ENCODE peak calls at places on chromosomes 7 and 10, in seven cellular contexts. One of them, this sample, is unnamed.

GRCh38 chr10:18340496-18341051 is 200.3 kb downstream of the CACNB2 start:
- DNase-seq in trophoblast cell: peak
- DNase-seq in neuronal stem cell: no peak
- DNase-seq in mesenchymal stem cell: no peak
- DNase-seq in IMR-90: peak
- DNase-seq in H9: no peak
- DNase-seq in H1: no peak
- DNase-seq in this sample: peak

GRCh38 chr7:73811760-73812168 is 19.0 kb upstream of the CLDN4 start:
- DNase-seq in trophoblast cell: peak
- DNase-seq in neuronal stem cell: no peak
- DNase-seq in mesenchymal stem cell: peak
- DNase-seq in IMR-90: peak
- DNase-seq in H9: peak
- DNase-seq in H1: peak
- DNase-seq in this sample: peak

GRCh38 chr7:36272567-36273269 is 116.9 kb upstream of the ANLN start:
- DNase-seq in trophoblast cell: peak
- DNase-seq in neuronal stem cell: no peak
- DNase-seq in mesenchymal stem cell: peak
- DNase-seq in IMR-90: peak
- DNase-seq in H9: no peak
- DNase-seq in H1: no peak
- DNase-seq in this sample: no peak

GRCh38 chr7:3722396-3722846 is 421.4 kb downstream of the SDK1 start:
- DNase-seq in trophoblast cell: peak
- DNase-seq in neuronal stem cell: peak
- DNase-seq in mesenchymal stem cell: peak
- DNase-seq in IMR-90: peak
- DNase-seq in H9: peak
- DNase-seq in H1: peak
- DNase-seq in this sample: peak

GRCh38 chr7:111459065-111459756 is 103.1 kb downstream of the IMMP2L start:
- DNase-seq in trophoblast cell: no peak
- DNase-seq in neuronal stem cell: no peak
- DNase-seq in mesenchymal stem cell: no peak
- DNase-seq in IMR-90: no peak
- DNase-seq in H9: no peak
- DNase-seq in H1: no peak
- DNase-seq in this sample: no peak

GRCh38 chr7:74453321-74454011 is at the start of gene GTF2IRD1:
- DNase-seq in trophoblast cell: peak
- DNase-seq in neuronal stem cell: peak
- DNase-seq in mesenchymal stem cell: peak
- DNase-seq in IMR-90: peak
- DNase-seq in H9: peak
- DNase-seq in H1: no peak
- DNase-seq in this sample: peak

GRCh38 chr7:8365499-8366110 is 67.8 kb upstream of the NXPH1 start:
- DNase-seq in trophoblast cell: peak
- DNase-seq in neuronal stem cell: peak
- DNase-seq in mesenchymal stem cell: peak
- DNase-seq in IMR-90: no peak
- DNase-seq in H9: no peak
- DNase-seq in H1: no peak
- DNase-seq in this sample: peak

GRCh38 chr7:1811850-1812692 is 142.0 kb downstream of the ELFN1 start:
- DNase-seq in trophoblast cell: no peak
- DNase-seq in neuronal stem cell: peak
- DNase-seq in mesenchymal stem cell: no peak
- DNase-seq in IMR-90: no peak
- DNase-seq in H9: no peak
- DNase-seq in H1: no peak
- DNase-seq in this sample: peak

GRCh38 chr10:87864497-87865059 is 1.2 kb downstream of the PTEN start:
- DNase-seq in trophoblast cell: peak
- DNase-seq in neuronal stem cell: peak
- DNase-seq in mesenchymal stem cell: peak
- DNase-seq in IMR-90: no peak
- DNase-seq in H9: no peak
- DNase-seq in H1: no peak
- DNase-seq in this sample: peak

GRCh38 chr7:71329030-71329668 is 197.2 kb downstream of the GALNT17 start:
- DNase-seq in trophoblast cell: no peak
- DNase-seq in neuronal stem cell: no peak
- DNase-seq in mesenchymal stem cell: no peak
- DNase-seq in IMR-90: no peak
- DNase-seq in H9: no peak
- DNase-seq in H1: no peak
- DNase-seq in this sample: no peak
- H2BK5ac ChIP-seq in trophoblast cell: no peak
- H2BK5ac ChIP-seq in neuronal stem cell: no peak
- H2BK5ac ChIP-seq in mesenchymal stem cell: no peak
- H2BK5ac ChIP-seq in IMR-90: no peak
- H2BK5ac ChIP-seq in H9: no peak
- H2BK5ac ChIP-seq in H1: no peak
- H2BK5ac ChIP-seq in this sample: no peak

GRCh38 chr10:93593749-93594148 is 7.3 kb downstream of the RBP4 start:
- DNase-seq in trophoblast cell: no peak
- DNase-seq in neuronal stem cell: no peak
- DNase-seq in mesenchymal stem cell: no peak
- DNase-seq in IMR-90: no peak
- DNase-seq in H9: no peak
- DNase-seq in H1: no peak
- DNase-seq in this sample: no peak

GRCh38 chr10:93594518-93594917 is 6.5 kb downstream of the RBP4 start:
- DNase-seq in trophoblast cell: no peak
- DNase-seq in neuronal stem cell: no peak
- DNase-seq in mesenchymal stem cell: no peak
- DNase-seq in IMR-90: no peak
- DNase-seq in H9: no peak
- DNase-seq in H1: no peak
- DNase-seq in this sample: no peak

GRCh38 chr10:93596539-93596938 is 4.5 kb downstream of the RBP4 start:
- DNase-seq in trophoblast cell: no peak
- DNase-seq in neuronal stem cell: no peak
- DNase-seq in mesenchymal stem cell: no peak
- DNase-seq in IMR-90: no peak
- DNase-seq in H9: peak
- DNase-seq in H1: no peak
- DNase-seq in this sample: peak

GRCh38 chr10:93597075-93597599 is 3.9 kb downstream of the RBP4 start:
- DNase-seq in trophoblast cell: no peak
- DNase-seq in neuronal stem cell: no peak
- DNase-seq in mesenchymal stem cell: no peak
- DNase-seq in IMR-90: no peak
- DNase-seq in H9: no peak
- DNase-seq in H1: no peak
- DNase-seq in this sample: no peak

DNA sequence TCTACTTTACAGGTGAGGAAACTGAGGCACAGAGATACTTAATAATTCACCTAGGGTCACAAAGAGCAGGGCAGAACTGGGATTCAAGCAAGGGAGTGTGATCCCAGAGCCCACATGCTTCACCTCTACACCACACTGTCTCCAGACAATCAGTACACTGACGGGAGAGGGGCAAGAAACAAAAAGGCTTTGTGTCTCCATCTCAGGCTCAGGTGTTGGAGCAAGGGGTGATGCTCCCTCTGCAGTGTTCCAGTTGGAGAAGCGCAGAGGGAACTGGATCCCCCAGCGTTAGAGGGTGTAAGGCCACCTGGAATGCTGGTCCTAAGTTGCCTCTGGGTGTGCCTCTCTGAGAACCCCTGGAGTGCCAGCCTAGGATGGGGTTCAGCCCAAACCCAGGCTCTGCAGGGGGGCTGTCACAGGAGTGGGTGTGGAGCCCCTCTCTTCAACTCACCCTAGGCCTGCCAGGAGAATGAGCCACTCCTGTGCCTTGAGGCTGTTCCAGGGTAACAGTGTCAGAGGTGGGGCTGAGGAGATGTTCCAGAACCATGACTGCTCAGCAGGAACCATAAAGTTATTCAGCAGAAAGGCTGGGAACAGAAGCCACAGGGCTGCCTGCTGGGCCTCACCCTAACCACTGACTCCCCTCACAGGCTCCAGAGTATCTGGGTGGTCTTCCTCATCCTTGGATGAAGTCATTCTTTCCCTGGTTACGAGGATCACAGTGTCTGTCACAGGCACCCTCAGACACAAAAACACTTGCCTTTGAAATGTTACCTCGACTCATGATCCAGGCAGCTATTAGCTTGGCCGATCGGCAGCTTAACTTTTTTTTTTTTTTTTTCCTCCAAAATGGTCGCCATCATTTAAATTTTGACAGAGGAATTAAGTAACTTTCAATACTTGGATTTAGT is 5.4 kb downstream of the RBP4 start:
- DNase-seq in trophoblast cell: no peak
- DNase-seq in neuronal stem cell: no peak
- DNase-seq in mesenchymal stem cell: no peak
- DNase-seq in IMR-90: no peak
- DNase-seq in H9: no peak
- DNase-seq in H1: no peak
- DNase-seq in this sample: no peak
- H3K23ac ChIP-seq in trophoblast cell: no peak
- H3K23ac ChIP-seq in neuronal stem cell: no peak
- H3K23ac ChIP-seq in mesenchymal stem cell: no peak
- H3K23ac ChIP-seq in IMR-90: no peak
- H3K23ac ChIP-seq in H9: no peak
- H3K23ac ChIP-seq in H1: no peak
- H3K23ac ChIP-seq in this sample: no peak

DNA sequence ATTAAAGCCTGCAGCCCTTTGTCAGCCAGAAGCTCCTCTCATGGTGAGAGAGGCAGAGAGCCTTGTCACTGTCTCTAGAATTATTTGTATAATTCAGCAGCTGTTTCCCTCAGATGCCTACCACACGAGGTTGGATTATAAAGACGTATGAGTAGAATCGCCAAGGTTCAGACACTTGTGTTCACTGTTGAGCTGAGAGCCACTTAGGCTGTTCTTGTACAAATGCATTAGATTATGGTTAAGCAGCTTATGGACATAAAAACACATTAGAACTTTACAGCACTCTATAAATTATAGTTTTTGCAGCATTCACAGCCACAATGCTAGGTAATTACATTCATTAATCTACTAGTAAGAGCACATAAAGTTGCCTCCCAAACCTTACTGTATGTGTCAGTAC is 282.6 kb downstream of the AUTS2 start:
- DNase-seq in trophoblast cell: no peak
- DNase-seq in neuronal stem cell: no peak
- DNase-seq in mesenchymal stem cell: no peak
- DNase-seq in IMR-90: no peak
- DNase-seq in H9: no peak
- DNase-seq in H1: no peak
- DNase-seq in this sample: no peak
- H2BK5ac ChIP-seq in trophoblast cell: no peak
- H2BK5ac ChIP-seq in neuronal stem cell: no peak
- H2BK5ac ChIP-seq in mesenchymal stem cell: no peak
- H2BK5ac ChIP-seq in IMR-90: no peak
- H2BK5ac ChIP-seq in H9: no peak
- H2BK5ac ChIP-seq in H1: no peak
- H2BK5ac ChIP-seq in this sample: no peak

DNA sequence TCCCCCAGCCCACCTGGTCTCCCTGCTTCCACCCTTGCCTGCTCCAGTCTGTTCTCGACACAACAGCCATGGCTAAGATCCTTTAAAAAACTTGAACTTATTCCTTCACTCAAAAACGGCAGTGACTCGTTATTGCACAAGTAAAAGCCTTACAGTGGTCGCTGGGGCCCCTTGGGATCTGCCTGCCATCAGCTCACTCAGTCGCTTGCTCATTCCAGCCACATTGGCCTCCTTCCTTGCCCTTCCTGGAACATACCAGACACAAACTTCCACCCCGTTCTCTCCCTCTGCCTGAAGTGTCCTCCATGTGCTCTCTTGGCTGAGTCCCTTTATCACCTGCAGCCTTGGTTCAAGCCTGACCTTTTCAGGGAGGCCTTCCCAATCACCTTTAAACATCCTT is 4.7 kb downstream of the CCNY start:
- DNase-seq in trophoblast cell: no peak
- DNase-seq in neuronal stem cell: no peak
- DNase-seq in mesenchymal stem cell: peak
- DNase-seq in IMR-90: peak
- DNase-seq in H9: no peak
- DNase-seq in H1: no peak
- DNase-seq in this sample: no peak
- H3K23ac ChIP-seq in trophoblast cell: no peak
- H3K23ac ChIP-seq in neuronal stem cell: no peak
- H3K23ac ChIP-seq in mesenchymal stem cell: peak
- H3K23ac ChIP-seq in IMR-90: peak
- H3K23ac ChIP-seq in H9: no peak
- H3K23ac ChIP-seq in H1: no peak
- H3K23ac ChIP-seq in this sample: peak

DNA sequence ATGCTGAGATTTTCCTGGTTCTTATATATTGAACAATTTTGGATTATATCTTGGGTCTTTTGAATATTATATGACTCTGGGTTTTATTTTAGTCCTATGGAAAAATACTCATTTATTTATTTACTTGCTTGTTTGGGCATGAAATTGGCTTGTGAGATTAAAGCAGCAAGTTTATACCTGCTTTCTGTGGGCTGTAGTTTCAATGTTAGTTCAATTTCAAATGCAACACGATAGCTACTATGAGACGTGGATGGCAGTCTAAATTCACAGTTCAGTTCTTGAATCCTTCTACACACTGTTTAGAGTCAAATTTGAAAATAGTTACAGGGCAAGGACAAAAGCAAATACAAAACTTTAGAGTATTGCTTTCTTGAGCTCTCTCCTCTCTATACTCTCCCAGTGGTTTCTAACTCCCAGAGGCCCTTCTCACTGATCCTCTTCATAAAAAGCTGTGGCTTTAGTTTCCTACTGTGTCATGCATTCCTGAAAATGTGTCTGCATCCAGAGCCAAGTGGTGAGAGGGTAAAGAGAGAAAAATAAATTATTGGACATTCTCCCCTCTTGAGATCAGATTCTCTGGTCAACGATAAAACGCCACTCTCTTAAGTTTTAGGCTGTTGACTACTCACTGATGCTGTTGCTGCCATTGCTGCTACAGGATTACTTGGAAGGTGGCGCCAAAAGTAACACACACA is 34.4 kb downstream of the POLR1F start:
- DNase-seq in trophoblast cell: no peak
- DNase-seq in neuronal stem cell: no peak
- DNase-seq in mesenchymal stem cell: peak
- DNase-seq in IMR-90: no peak
- DNase-seq in H9: no peak
- DNase-seq in H1: no peak
- DNase-seq in this sample: peak
- H2BK5ac ChIP-seq in trophoblast cell: no peak
- H2BK5ac ChIP-seq in neuronal stem cell: no peak
- H2BK5ac ChIP-seq in mesenchymal stem cell: no peak
- H2BK5ac ChIP-seq in IMR-90: no peak
- H2BK5ac ChIP-seq in H9: no peak
- H2BK5ac ChIP-seq in H1: no peak
- H2BK5ac ChIP-seq in this sample: no peak

DNA sequence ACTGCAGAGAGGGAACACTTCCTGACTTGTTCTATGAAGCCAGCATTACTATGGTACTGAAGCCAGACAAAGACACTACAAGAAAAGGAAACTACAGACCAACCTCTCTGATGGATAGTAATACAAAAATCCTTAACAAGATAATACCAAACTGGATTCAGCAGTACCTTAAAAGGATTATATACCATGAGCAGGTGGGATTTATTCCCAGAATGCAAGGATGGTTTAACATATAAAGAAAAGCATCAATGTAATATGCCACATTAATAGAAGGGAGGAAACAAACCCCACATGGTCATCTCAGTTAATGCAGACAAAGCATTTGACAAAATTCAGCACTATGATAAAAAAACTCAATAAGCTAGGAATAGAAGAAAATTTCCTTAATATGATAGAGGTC is 47.2 kb downstream of the EBLN1 start:
- DNase-seq in trophoblast cell: no peak
- DNase-seq in neuronal stem cell: no peak
- DNase-seq in mesenchymal stem cell: no peak
- DNase-seq in IMR-90: no peak
- DNase-seq in H9: no peak
- DNase-seq in H1: no peak
- DNase-seq in this sample: no peak
- H3K23ac ChIP-seq in trophoblast cell: no peak
- H3K23ac ChIP-seq in neuronal stem cell: no peak
- H3K23ac ChIP-seq in mesenchymal stem cell: no peak
- H3K23ac ChIP-seq in IMR-90: no peak
- H3K23ac ChIP-seq in H9: no peak
- H3K23ac ChIP-seq in H1: no peak
- H3K23ac ChIP-seq in this sample: no peak